ENCODE peak calls at places on chromosomes 2 and 18, in five cellular contexts. O is fibroblast of pulmonary artery, A is foreskin fibroblast, C is fibroblast of mammary gland, B is psoas muscle. X is an unnamed sample.

GRCh38 chr2:120683081-120683480 is 52.6 kb upstream of the GLI2 start:
- DNase-seq in O (no peak), A (peak), C (no peak), B (no peak), X (no peak)

GRCh38 chr18:57353137-57353939 is 981 bp downstream of the ST8SIA3 start:
- DNase-seq in O (no peak), A (peak), C (no peak), B (no peak), X (no peak)

GRCh38 chr18:7600528-7601248 is 33.6 kb downstream of the PTPRM start:
- DNase-seq in O (no peak), A (no peak), C (no peak), B (no peak), X (no peak)

GRCh38 chr2:31318360-31319336 is 84.7 kb downstream of the EHD3 start:
- DNase-seq in O (peak), A (peak), C (peak), B (peak), X (no peak)

GRCh38 chr2:127887452-127888219 is 1.9 kb upstream of the AMMECR1L start:
- DNase-seq in O (peak), A (peak), C (peak), B (no peak), X (no peak)

GRCh38 chr2:158953926-158954763 is 14.3 kb upstream of the TANC1 start:
- DNase-seq in O (peak), A (peak), C (peak), B (peak), X (no peak)

GRCh38 chr2:223528036-223528435 is 74.1 kb downstream of the SCG2 start:
- DNase-seq in O (peak), A (peak), C (peak), B (no peak), X (no peak)

GRCh38 chr18:60044290-60045006 is 144.7 kb downstream of the PMAIP1 start:
- DNase-seq in O (peak), A (peak), C (peak), B (no peak), X (no peak)

GRCh38 chr2:12070581-12070980 is 324.1 kb downstream of the LPIN1 start:
- DNase-seq in O (no peak), A (peak), C (no peak), B (no peak), X (no peak)

GRCh38 chr2:71767663-71768062 is 314.3 kb downstream of the DYSF start:
- DNase-seq in O (no peak), A (no peak), C (no peak), B (no peak), X (no peak)

GRCh38 chr2:216195565-216195978 is 86.4 kb downstream of the XRCC5 start:
- DNase-seq in O (peak), A (peak), C (peak), B (no peak), X (no peak)

GRCh38 chr2:98476192-98476868 is 31.7 kb downstream of the INPP4A start:
- DNase-seq in O (no peak), A (no peak), C (peak), B (no peak), X (no peak)

GRCh38 chr2:105643405-105644173 is 101.1 kb upstream of the NCK2 start:
- DNase-seq in O (no peak), A (peak), C (no peak), B (no peak), X (no peak)

GRCh38 chr2:119008108-119008507 is 66.1 kb downstream of the MARCO start:
- DNase-seq in O (no peak), A (no peak), C (peak), B (no peak), X (peak)

GRCh38 chr2:42722328-42723190 is 41.4 kb downstream of the OXER1 start:
- DNase-seq in O (peak), A (peak), C (peak), B (no peak), X (peak)

GRCh38 chr2:134772493-134773169 is 53.8 kb upstream of the TMEM163 start:
- DNase-seq in O (no peak), A (no peak), C (no peak), B (no peak), X (no peak)

GRCh38 chr2:164430166-164430783 is 191.0 kb downstream of the GRB14 start:
- DNase-seq in O (peak), A (peak), C (peak), B (no peak), X (no peak)

GRCh38 chr2:147989809-147990403 is 30.6 kb downstream of the ORC4 start:
- DNase-seq in O (peak), A (peak), C (peak), B (no peak), X (no peak)

GRCh38 chr2:162929571-162929970 is 91.0 kb upstream of the KCNH7 start:
- DNase-seq in O (no peak), A (no peak), C (peak), B (no peak), X (no peak)

GRCh38 chr2:207528980-207529329 is 807 bp upstream of the CREB1 start:
- DNase-seq in O (peak), A (peak), C (peak), B (peak), X (no peak)

GRCh38 chr2:209845666-209846065 is 74.0 kb downstream of the UNC80 start:
- DNase-seq in O (no peak), A (no peak), C (no peak), B (no peak), X (peak)

GRCh38 chr18:10524507-10525425 is 1.1 kb upstream of the NAPG start:
- DNase-seq in O (no peak), A (no peak), C (peak), B (no peak), X (peak)

GRCh38 chr2:236871500-236872001 is 214.1 kb upstream of the COPS8 start:
- DNase-seq in O (peak), A (peak), C (peak), B (peak), X (peak)

GRCh38 chr18:79393181-79393598 is 2.5 kb upstream of the NFATC1 start:
- DNase-seq in O (no peak), A (peak), C (no peak), B (no peak), X (no peak)

GRCh38 chr2:101516833-101517690 is 42.1 kb upstream of the RFX8 start:
- DNase-seq in O (peak), A (peak), C (peak), B (no peak), X (peak)

GRCh38 chr2:38978504-38978903 is 88.8 kb downstream of the ARHGEF33 start:
- DNase-seq in O (no peak), A (no peak), C (no peak), B (no peak), X (peak)

GRCh38 chr2:223047260-223047761 is 4.7 kb upstream of the KCNE4 start:
- DNase-seq in O (peak), A (peak), C (peak), B (peak), X (no peak)

GRCh38 chr2:212083492-212083891 is 455.1 kb downstream of the ERBB4 start:
- DNase-seq in O (no peak), A (no peak), C (no peak), B (no peak), X (no peak)

GRCh38 chr2:231807020-231807419 is 20.8 kb downstream of the COPS7B start:
- DNase-seq in O (no peak), A (peak), C (no peak), B (no peak), X (no peak)

GRCh38 chr2:55923091-55923977 is at the start of gene EFEMP1:
- DNase-seq in O (peak), A (peak), C (peak), B (peak), X (no peak)

GRCh38 chr2:126832038-126832437 is 66.7 kb upstream of the TEX51 start:
- DNase-seq in O (no peak), A (no peak), C (no peak), B (no peak), X (no peak)

GRCh38 chr2:133476931-133477613 is 91.2 kb downstream of the NCKAP5 start:
- DNase-seq in O (no peak), A (no peak), C (no peak), B (no peak), X (no peak)

GRCh38 chr2:109470121-109470921 is 143.4 kb downstream of the SEPTIN10 start:
- DNase-seq in O (peak), A (peak), C (peak), B (no peak), X (peak)

GRCh38 chr2:30481323-30481800 is 34.3 kb downstream of the LCLAT1 start:
- DNase-seq in O (no peak), A (no peak), C (no peak), B (peak), X (peak)

GRCh38 chr2:166926657-166927056 is 38.4 kb downstream of the XIRP2 start:
- DNase-seq in O (no peak), A (no peak), C (no peak), B (no peak), X (no peak)

GRCh38 chr18:74166397-74166796 is 18.1 kb downstream of the TIMM21 start:
- DNase-seq in O (peak), A (no peak), C (no peak), B (no peak), X (no peak)

DNA sequence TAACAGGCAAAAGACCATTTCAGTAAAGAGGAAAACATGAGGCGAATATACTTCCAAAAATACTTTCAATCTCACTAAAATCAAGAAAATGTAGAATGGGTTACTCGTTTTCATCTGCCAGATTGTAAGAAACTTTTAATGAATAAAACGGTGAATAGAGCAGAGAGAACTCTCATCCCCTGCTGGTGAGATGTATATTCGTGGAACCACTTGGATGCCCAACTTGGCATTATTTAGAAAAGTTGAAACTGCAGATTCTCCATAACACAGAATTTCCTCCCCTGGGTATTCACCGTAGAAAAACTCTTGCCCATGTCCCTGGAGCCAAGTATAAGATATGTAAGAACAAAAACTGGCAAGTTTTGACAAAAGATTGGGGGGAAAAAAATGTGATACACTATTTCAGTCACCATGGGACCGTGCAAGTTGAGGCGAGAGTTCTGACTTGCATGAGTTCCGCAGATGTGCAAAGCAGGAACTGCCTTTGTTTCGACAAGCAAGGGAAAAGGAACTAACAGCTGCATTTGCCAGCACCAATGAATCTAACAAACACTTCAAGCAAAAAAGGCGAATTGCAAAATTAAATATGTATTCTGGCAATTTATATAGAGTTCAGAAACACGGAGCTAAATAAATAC is 14.8 kb downstream of the TIMM21 start:
- DNase-seq in O (no peak), A (no peak), C (no peak), B (no peak), X (peak)
- TF ChIP-seq CTCF in O (no peak), A (no peak), C (peak), B (no peak), X (peak)

GRCh38 chr18:32333781-32334180 is 136.9 kb downstream of the GAREM1 start:
- DNase-seq in O (no peak), A (peak), C (peak), B (no peak), X (no peak)
- TF ChIP-seq CTCF in O (no peak), A (no peak), C (peak), B (no peak), X (no peak)

GRCh38 chr2:205237524-205237923 is 444.8 kb upstream of the NRP2 start:
- DNase-seq in O (no peak), A (no peak), C (no peak), B (no peak), X (no peak)
- TF ChIP-seq CTCF in O (no peak), A (no peak), C (peak), B (peak), X (no peak)

DNA sequence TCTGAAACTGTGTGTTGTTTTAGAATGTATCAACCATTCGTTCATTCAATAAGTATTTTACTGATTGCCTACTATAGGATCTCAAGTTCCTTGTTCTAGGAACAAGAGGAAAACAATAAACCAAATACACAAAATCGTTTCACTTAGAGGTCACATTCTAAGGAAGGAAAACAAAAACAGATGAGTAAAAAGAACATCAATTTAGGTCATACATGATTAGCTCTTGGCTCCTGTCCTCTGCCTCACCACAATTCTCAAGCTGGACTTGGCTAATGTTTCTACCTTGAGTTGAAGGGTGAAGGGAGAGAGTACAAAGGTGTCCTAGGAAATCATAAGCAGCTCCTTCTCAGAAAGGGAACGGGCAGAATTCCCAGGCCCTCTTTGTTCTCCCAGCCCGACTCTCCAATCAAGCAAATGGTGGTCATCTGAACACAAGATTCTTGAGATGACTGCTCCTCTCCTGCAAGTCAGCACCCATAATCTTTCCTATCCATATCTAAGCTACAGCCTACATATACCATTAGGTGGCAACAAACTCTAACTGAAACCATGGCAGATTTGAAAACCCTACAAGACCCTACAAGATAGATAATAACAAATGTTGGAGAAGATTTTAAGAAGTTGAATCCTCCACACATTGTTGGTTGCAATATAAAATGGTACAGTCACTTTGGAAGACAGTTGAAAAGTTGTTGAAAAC is 76.0 kb downstream of the CBLN2 start:
- DNase-seq in O (no peak), A (peak), C (no peak), B (no peak), X (no peak)
- TF ChIP-seq CTCF in O (no peak), A (no peak), C (no peak), B (no peak), X (no peak)

GRCh38 chr18:53153281-53153680 is 813.3 kb downstream of the DCC start:
- DNase-seq in O (peak), A (no peak), C (peak), B (no peak), X (no peak)
- TF ChIP-seq CTCF in O (no peak), A (no peak), C (peak), B (no peak), X (no peak)